ENCODE peak calls at places on chromosome 3, in six cellular contexts. One of them, this sample, is unnamed.

GRCh38 chr3:39414421-39414907 is 7.9 kb downstream of the RPSA start:
- DNase-seq in upper lobe of right lung: no peak
- DNase-seq in WERI-Rb-1: no peak
- DNase-seq in fibroblast of the aortic adventitia: no peak
- DNase-seq in neural progenitor cell: no peak
- DNase-seq in Calu3: peak
- DNase-seq in this sample: no peak

GRCh38 chr3:106025151-106025722 is 156.4 kb upstream of the CBLB start:
- DNase-seq in neural progenitor cell: no peak
- DNase-seq in Calu3: no peak
- DNase-seq in fibroblast of the aortic adventitia: no peak
- DNase-seq in upper lobe of right lung: peak
- DNase-seq in WERI-Rb-1: no peak
- DNase-seq in this sample: no peak

GRCh38 chr3:53844262-53845102 is 1.7 kb downstream of the CHDH start:
- DNase-seq in Calu3: peak
- DNase-seq in WERI-Rb-1: no peak
- DNase-seq in neural progenitor cell: peak
- DNase-seq in upper lobe of right lung: no peak
- DNase-seq in fibroblast of the aortic adventitia: no peak
- DNase-seq in this sample: no peak

GRCh38 chr3:123021388-123021787 is 6.2 kb downstream of the SEMA5B start:
- DNase-seq in fibroblast of the aortic adventitia: no peak
- DNase-seq in upper lobe of right lung: no peak
- DNase-seq in WERI-Rb-1: no peak
- DNase-seq in Calu3: no peak
- DNase-seq in neural progenitor cell: peak
- DNase-seq in this sample: no peak

GRCh38 chr3:127078626-127079025 is 95.7 kb downstream of the PLXNA1 start:
- DNase-seq in neural progenitor cell: no peak
- DNase-seq in fibroblast of the aortic adventitia: no peak
- DNase-seq in Calu3: no peak
- DNase-seq in upper lobe of right lung: peak
- DNase-seq in WERI-Rb-1: no peak
- DNase-seq in this sample: no peak

GRCh38 chr3:73603771-73604171 is 21.0 kb downstream of the PDZRN3 start:
- DNase-seq in fibroblast of the aortic adventitia: peak
- DNase-seq in Calu3: no peak
- DNase-seq in neural progenitor cell: no peak
- DNase-seq in WERI-Rb-1: no peak
- DNase-seq in upper lobe of right lung: no peak
- DNase-seq in this sample: no peak

GRCh38 chr3:166900866-166901577 is 479.1 kb downstream of the ZBBX start:
- DNase-seq in fibroblast of the aortic adventitia: no peak
- DNase-seq in upper lobe of right lung: no peak
- DNase-seq in Calu3: no peak
- DNase-seq in neural progenitor cell: no peak
- DNase-seq in WERI-Rb-1: no peak
- DNase-seq in this sample: no peak

GRCh38 chr3:134874737-134875413 is 79.8 kb downstream of the EPHB1 start:
- DNase-seq in upper lobe of right lung: no peak
- DNase-seq in Calu3: no peak
- DNase-seq in neural progenitor cell: no peak
- DNase-seq in WERI-Rb-1: no peak
- DNase-seq in fibroblast of the aortic adventitia: peak
- DNase-seq in this sample: no peak

GRCh38 chr3:168467085-168467714 is 371.5 kb upstream of the GOLIM4 start:
- DNase-seq in WERI-Rb-1: peak
- DNase-seq in neural progenitor cell: peak
- DNase-seq in Calu3: peak
- DNase-seq in fibroblast of the aortic adventitia: peak
- DNase-seq in upper lobe of right lung: no peak
- DNase-seq in this sample: no peak

GRCh38 chr3:133843634-133844033 is 38.0 kb downstream of the SRPRB start:
- DNase-seq in WERI-Rb-1: no peak
- DNase-seq in fibroblast of the aortic adventitia: no peak
- DNase-seq in neural progenitor cell: no peak
- DNase-seq in upper lobe of right lung: peak
- DNase-seq in Calu3: no peak
- DNase-seq in this sample: no peak

GRCh38 chr3:128950223-128950938 is 43.5 kb downstream of the CFAP92 start:
- DNase-seq in fibroblast of the aortic adventitia: peak
- DNase-seq in upper lobe of right lung: no peak
- DNase-seq in Calu3: peak
- DNase-seq in neural progenitor cell: peak
- DNase-seq in WERI-Rb-1: peak
- DNase-seq in this sample: peak

GRCh38 chr3:141050576-141050912 is 603 bp upstream of the SPSB4 start:
- DNase-seq in upper lobe of right lung: no peak
- DNase-seq in neural progenitor cell: peak
- DNase-seq in fibroblast of the aortic adventitia: no peak
- DNase-seq in Calu3: no peak
- DNase-seq in WERI-Rb-1: peak
- DNase-seq in this sample: no peak

GRCh38 chr3:150106752-150107428 is 136.2 kb upstream of the PFN2 start:
- DNase-seq in fibroblast of the aortic adventitia: peak
- DNase-seq in neural progenitor cell: peak
- DNase-seq in WERI-Rb-1: peak
- DNase-seq in Calu3: no peak
- DNase-seq in upper lobe of right lung: no peak
- DNase-seq in this sample: peak

GRCh38 chr3:170056710-170057454 is 19.1 kb downstream of the GPR160 start:
- DNase-seq in upper lobe of right lung: no peak
- DNase-seq in fibroblast of the aortic adventitia: no peak
- DNase-seq in neural progenitor cell: no peak
- DNase-seq in WERI-Rb-1: no peak
- DNase-seq in Calu3: no peak
- DNase-seq in this sample: no peak

GRCh38 chr3:22012471-22012870 is 261.5 kb upstream of the ZNF385D start:
- DNase-seq in neural progenitor cell: no peak
- DNase-seq in fibroblast of the aortic adventitia: no peak
- DNase-seq in upper lobe of right lung: no peak
- DNase-seq in Calu3: no peak
- DNase-seq in WERI-Rb-1: peak
- DNase-seq in this sample: no peak

GRCh38 chr3:133188996-133189395 is 150.8 kb downstream of the TMEM108 start:
- DNase-seq in fibroblast of the aortic adventitia: no peak
- DNase-seq in upper lobe of right lung: no peak
- DNase-seq in WERI-Rb-1: no peak
- DNase-seq in neural progenitor cell: no peak
- DNase-seq in Calu3: no peak
- DNase-seq in this sample: no peak

GRCh38 chr3:33386631-33387030 is 53.6 kb downstream of the UBP1 start:
- DNase-seq in Calu3: no peak
- DNase-seq in WERI-Rb-1: no peak
- DNase-seq in upper lobe of right lung: no peak
- DNase-seq in fibroblast of the aortic adventitia: no peak
- DNase-seq in neural progenitor cell: no peak
- DNase-seq in this sample: no peak

GRCh38 chr3:170226426-170226960 is 4.3 kb downstream of the PRKCI start:
- DNase-seq in neural progenitor cell: no peak
- DNase-seq in upper lobe of right lung: no peak
- DNase-seq in WERI-Rb-1: no peak
- DNase-seq in Calu3: no peak
- DNase-seq in fibroblast of the aortic adventitia: peak
- DNase-seq in this sample: no peak

GRCh38 chr3:4474683-4475490 is 7.8 kb upstream of the SUMF1 start:
- DNase-seq in neural progenitor cell: peak
- DNase-seq in fibroblast of the aortic adventitia: peak
- DNase-seq in Calu3: no peak
- DNase-seq in upper lobe of right lung: no peak
- DNase-seq in WERI-Rb-1: no peak
- DNase-seq in this sample: no peak

GRCh38 chr3:142896201-142896755 is 7.4 kb upstream of the PCOLCE2 start:
- DNase-seq in Calu3: no peak
- DNase-seq in WERI-Rb-1: no peak
- DNase-seq in neural progenitor cell: no peak
- DNase-seq in fibroblast of the aortic adventitia: peak
- DNase-seq in upper lobe of right lung: no peak
- DNase-seq in this sample: no peak

GRCh38 chr3:107910713-107911259 is 180.0 kb downstream of the CD47 start:
- DNase-seq in upper lobe of right lung: no peak
- DNase-seq in fibroblast of the aortic adventitia: no peak
- DNase-seq in Calu3: no peak
- DNase-seq in neural progenitor cell: no peak
- DNase-seq in WERI-Rb-1: no peak
- DNase-seq in this sample: no peak

GRCh38 chr3:113844622-113845222 is 6.1 kb downstream of the GRAMD1C start:
- DNase-seq in Calu3: no peak
- DNase-seq in fibroblast of the aortic adventitia: peak
- DNase-seq in neural progenitor cell: peak
- DNase-seq in WERI-Rb-1: no peak
- DNase-seq in upper lobe of right lung: no peak
- DNase-seq in this sample: no peak

GRCh38 chr3:123324880-123325765 is 123.4 kb downstream of the SEC22A start:
- DNase-seq in fibroblast of the aortic adventitia: no peak
- DNase-seq in upper lobe of right lung: no peak
- DNase-seq in Calu3: no peak
- DNase-seq in WERI-Rb-1: no peak
- DNase-seq in neural progenitor cell: no peak
- DNase-seq in this sample: no peak

GRCh38 chr3:190032924-190033323 is 87.8 kb downstream of the P3H2 start:
- DNase-seq in Calu3: no peak
- DNase-seq in WERI-Rb-1: no peak
- DNase-seq in upper lobe of right lung: no peak
- DNase-seq in neural progenitor cell: peak
- DNase-seq in fibroblast of the aortic adventitia: no peak
- DNase-seq in this sample: no peak
- TF ChIP-seq CTCF in Calu3: no peak
- TF ChIP-seq CTCF in WERI-Rb-1: no peak
- TF ChIP-seq CTCF in upper lobe of right lung: no peak
- TF ChIP-seq CTCF in neural progenitor cell: peak
- TF ChIP-seq CTCF in fibroblast of the aortic adventitia: no peak
- TF ChIP-seq CTCF in this sample: no peak

DNA sequence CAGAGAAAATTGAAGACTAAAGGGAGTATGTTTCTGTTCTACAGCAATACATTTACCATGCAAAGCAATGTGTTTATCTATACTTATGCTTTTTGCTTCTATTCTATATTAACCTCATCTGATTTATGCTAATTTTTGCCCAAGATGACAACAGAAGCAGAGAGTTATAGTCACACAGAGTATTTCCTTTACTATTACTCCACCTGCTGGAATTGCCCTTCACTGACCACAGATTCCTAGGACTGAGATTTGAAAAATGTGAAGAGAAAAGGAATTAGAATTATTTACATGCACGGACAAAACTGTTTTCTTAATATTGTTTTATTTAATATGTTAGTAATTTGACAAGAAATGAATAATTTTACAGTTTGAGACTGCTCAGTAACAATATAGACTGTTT is 745.6 kb downstream of the VGLL3 start:
- DNase-seq in upper lobe of right lung: no peak
- DNase-seq in neural progenitor cell: no peak
- DNase-seq in WERI-Rb-1: no peak
- DNase-seq in Calu3: no peak
- DNase-seq in fibroblast of the aortic adventitia: no peak
- DNase-seq in this sample: no peak
- TF ChIP-seq CTCF in upper lobe of right lung: no peak
- TF ChIP-seq CTCF in neural progenitor cell: peak
- TF ChIP-seq CTCF in WERI-Rb-1: peak
- TF ChIP-seq CTCF in Calu3: no peak
- TF ChIP-seq CTCF in fibroblast of the aortic adventitia: no peak
- TF ChIP-seq CTCF in this sample: peak

DNA sequence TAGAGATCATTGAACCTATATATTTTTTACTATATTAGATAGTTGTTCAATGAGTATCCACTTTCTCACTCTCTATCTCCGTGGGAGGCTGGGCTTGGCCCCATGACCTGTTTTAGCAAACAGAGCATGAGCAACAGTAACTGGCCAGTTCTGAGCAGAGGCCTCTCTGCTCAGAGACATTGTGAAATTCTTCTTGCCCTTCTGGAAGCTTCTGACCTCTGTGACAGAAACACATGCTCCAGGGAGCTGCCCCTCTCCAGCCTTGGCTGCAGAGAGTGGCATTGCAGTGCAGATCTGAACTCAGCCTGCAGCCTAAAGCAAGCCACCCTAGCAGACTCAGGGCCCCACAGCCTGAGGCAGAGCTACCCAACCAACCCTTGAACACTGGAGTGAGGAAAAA is 20.5 kb downstream of the FAM240A start:
- DNase-seq in WERI-Rb-1: no peak
- DNase-seq in upper lobe of right lung: no peak
- DNase-seq in neural progenitor cell: no peak
- DNase-seq in fibroblast of the aortic adventitia: peak
- DNase-seq in Calu3: no peak
- DNase-seq in this sample: no peak
- TF ChIP-seq CTCF in WERI-Rb-1: no peak
- TF ChIP-seq CTCF in upper lobe of right lung: no peak
- TF ChIP-seq CTCF in neural progenitor cell: no peak
- TF ChIP-seq CTCF in fibroblast of the aortic adventitia: no peak
- TF ChIP-seq CTCF in Calu3: no peak
- TF ChIP-seq CTCF in this sample: no peak

GRCh38 chr3:44418549-44418948 is 58.9 kb downstream of the ZNF445 start:
- DNase-seq in fibroblast of the aortic adventitia: no peak
- DNase-seq in upper lobe of right lung: no peak
- DNase-seq in Calu3: no peak
- DNase-seq in neural progenitor cell: peak
- DNase-seq in WERI-Rb-1: no peak
- DNase-seq in this sample: no peak
- TF ChIP-seq CTCF in fibroblast of the aortic adventitia: peak
- TF ChIP-seq CTCF in upper lobe of right lung: peak
- TF ChIP-seq CTCF in Calu3: peak
- TF ChIP-seq CTCF in neural progenitor cell: peak
- TF ChIP-seq CTCF in WERI-Rb-1: peak
- TF ChIP-seq CTCF in this sample: peak

DNA sequence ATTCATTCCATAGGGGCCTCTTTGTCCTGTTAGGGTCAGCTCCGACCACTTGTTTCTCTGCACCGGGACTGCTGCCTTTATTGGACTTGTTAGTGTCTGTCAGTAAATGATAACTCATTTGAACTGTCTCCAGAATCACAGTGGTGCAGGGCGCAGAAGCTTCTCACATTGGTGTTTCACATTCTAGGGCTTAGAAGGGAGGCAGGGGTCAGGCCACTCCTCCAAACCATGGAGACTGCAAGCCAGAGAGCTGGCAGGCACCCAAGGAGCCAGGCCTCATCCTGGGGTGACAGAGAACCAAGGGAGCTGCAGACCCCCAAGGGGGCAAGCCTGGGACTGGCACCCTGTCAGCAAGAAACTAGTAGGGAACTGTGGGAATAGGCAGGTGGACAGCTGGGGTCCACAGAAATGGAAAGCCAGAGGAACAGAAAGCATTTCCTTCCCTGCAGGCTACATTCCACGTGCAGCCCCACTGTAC is 49.1 kb downstream of the CCNL1 start:
- DNase-seq in Calu3: no peak
- DNase-seq in neural progenitor cell: no peak
- DNase-seq in upper lobe of right lung: no peak
- DNase-seq in WERI-Rb-1: no peak
- DNase-seq in fibroblast of the aortic adventitia: no peak
- DNase-seq in this sample: no peak
- TF ChIP-seq CTCF in Calu3: no peak
- TF ChIP-seq CTCF in neural progenitor cell: no peak
- TF ChIP-seq CTCF in upper lobe of right lung: no peak
- TF ChIP-seq CTCF in WERI-Rb-1: no peak
- TF ChIP-seq CTCF in fibroblast of the aortic adventitia: no peak
- TF ChIP-seq CTCF in this sample: no peak

DNA sequence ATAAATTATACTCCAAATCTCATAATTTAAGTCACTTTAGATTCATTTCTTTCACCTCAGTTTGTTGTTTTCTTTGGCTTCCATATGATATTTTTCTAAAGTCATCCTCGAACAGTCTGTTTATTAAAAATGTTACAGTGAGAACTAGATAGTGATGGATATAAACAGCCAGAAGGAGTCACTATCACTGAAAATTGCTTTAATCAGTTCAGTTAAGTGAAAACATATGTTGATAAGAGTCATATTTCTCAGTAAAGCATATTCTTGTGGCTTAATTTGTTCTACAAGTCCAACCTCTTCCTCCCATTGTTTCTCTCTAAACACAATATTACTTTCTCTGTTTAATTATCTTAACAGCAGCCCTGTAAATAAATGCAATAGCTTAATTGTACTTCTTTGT is 427.5 kb upstream of the ALCAM start:
- DNase-seq in Calu3: no peak
- DNase-seq in upper lobe of right lung: no peak
- DNase-seq in neural progenitor cell: no peak
- DNase-seq in WERI-Rb-1: no peak
- DNase-seq in fibroblast of the aortic adventitia: peak
- DNase-seq in this sample: no peak
- TF ChIP-seq CTCF in Calu3: no peak
- TF ChIP-seq CTCF in upper lobe of right lung: no peak
- TF ChIP-seq CTCF in neural progenitor cell: no peak
- TF ChIP-seq CTCF in WERI-Rb-1: no peak
- TF ChIP-seq CTCF in fibroblast of the aortic adventitia: no peak
- TF ChIP-seq CTCF in this sample: no peak